ENCODE peak calls at places on chromosomes 7 and 10, in ten cellular contexts. N, X, R, M, W, L, U, J, H and A are unnamed samples.

GRCh38 chr10:22259280-22259679 is 41.5 kb upstream of the EBLN1 start:
- DNase-seq in N (no peak), X (no peak), R (no peak), M (no peak), W (peak; percentile 6), L (no peak), U (no peak), J (no peak), H (no peak), A (no peak)

GRCh38 chr7:8418627-8419245 is 14.7 kb upstream of the NXPH1 start:
- DNase-seq in N (peak; percentile 26), X (no peak), R (no peak), M (no peak), W (peak; percentile 52), L (peak; percentile 61), U (peak; percentile 2), J (no peak), H (no peak), A (peak; percentile 60)

GRCh38 chr7:139471740-139472353 is 11.6 kb downstream of the KLRG2 start:
- DNase-seq in N (no peak), X (no peak), R (no peak), M (no peak), W (no peak), L (no peak), U (no peak), J (no peak), H (no peak), A (peak; percentile 95)

GRCh38 chr7:25720427-25720826 is 431.6 kb upstream of the NFE2L3 start:
- DNase-seq in N (no peak), X (no peak), R (no peak), M (no peak), W (no peak), L (no peak), U (no peak), J (no peak), H (no peak), A (no peak)

GRCh38 chr7:151755131-151755787 is 121.7 kb downstream of the PRKAG2 start:
- DNase-seq in N (no peak), X (no peak), R (no peak), M (peak; percentile 47), W (peak; percentile 88), L (no peak), U (no peak), J (no peak), H (no peak), A (no peak)

GRCh38 chr10:87618470-87619423 is 40.9 kb upstream of the PAPSS2 start:
- DNase-seq in N (no peak), X (no peak), R (no peak), M (peak; percentile 71), W (no peak), L (no peak), U (no peak), J (no peak), H (no peak), A (peak; percentile 81)

GRCh38 chr10:88932539-88933256 is 19.9 kb downstream of the ACTA2 start:
- DNase-seq in N (no peak), X (peak; percentile 70), R (peak; percentile 54), M (peak; percentile 49), W (peak; percentile 86), L (peak; percentile 78), U (peak; percentile 68), J (peak; percentile 24), H (no peak), A (peak; percentile 91)

GRCh38 chr7:92242972-92243371 is 2.7 kb downstream of the KRIT1 start:
- DNase-seq in N (no peak), X (no peak), R (no peak), M (no peak), W (peak; percentile 21), L (no peak), U (no peak), J (no peak), H (no peak), A (no peak)

GRCh38 chr7:28845106-28845505 is 113.0 kb downstream of the TRIL start:
- DNase-seq in N (no peak), X (no peak), R (no peak), M (no peak), W (no peak), L (no peak), U (no peak), J (no peak), H (no peak), A (no peak)

GRCh38 chr7:114919587-114919986 is 2.3 kb upstream of the MDFIC start:
- DNase-seq in N (no peak), X (no peak), R (no peak), M (no peak), W (no peak), L (no peak), U (no peak), J (no peak), H (no peak), A (no peak)

GRCh38 chr7:104914427-104914826 is 99.6 kb upstream of the KMT2E start:
- DNase-seq in N (no peak), X (no peak), R (no peak), M (no peak), W (no peak), L (no peak), U (no peak), J (no peak), H (no peak), A (no peak)

GRCh38 chr7:70764701-70765208 is 367.2 kb upstream of the GALNT17 start:
- DNase-seq in N (no peak), X (no peak), R (no peak), M (no peak), W (no peak), L (no peak), U (no peak), J (no peak), H (no peak), A (no peak)

GRCh38 chr10:113610636-113611601 is 52.9 kb downstream of the NRAP start:
- DNase-seq in N (no peak), X (no peak), R (no peak), M (no peak), W (no peak), L (peak; percentile 5), U (no peak), J (no peak), H (no peak), A (peak; percentile 2)

GRCh38 chr7:107078517-107078966 is 34.0 kb downstream of the PRKAR2B start:
- DNase-seq in N (peak; percentile 51), X (no peak), R (no peak), M (no peak), W (peak; percentile 4), L (peak; percentile 62), U (no peak), J (no peak), H (no peak), A (peak; percentile 81)

GRCh38 chr10:72692057-72692891 is at the start of gene MCU:
- DNase-seq in N (no peak), X (peak; percentile 96), R (peak; percentile 93), M (peak; percentile 78), W (peak; percentile 91), L (peak; percentile 94), U (peak; percentile 87), J (peak; percentile 87), H (peak; percentile 72), A (no peak)

GRCh38 chr7:87038993-87039716 is 20.3 kb downstream of the ELAPOR2 start:
- DNase-seq in N (no peak), X (no peak), R (no peak), M (no peak), W (no peak), L (no peak), U (no peak), J (no peak), H (no peak), A (no peak)

GRCh38 chr7:114921636-114922150 is at the start of gene MDFIC:
- DNase-seq in N (no peak), X (no peak), R (no peak), M (peak; percentile 35), W (no peak), L (no peak), U (no peak), J (no peak), H (no peak), A (peak; percentile 74)

GRCh38 chr10:78267070-78267469 is 233.4 kb downstream of the RPS24 start:
- DNase-seq in N (no peak), X (no peak), R (no peak), M (no peak), W (peak; percentile 39), L (no peak), U (no peak), J (no peak), H (no peak), A (no peak)

GRCh38 chr10:12428447-12429135 is 79.2 kb downstream of the CAMK1D start:
- DNase-seq in N (no peak), X (no peak), R (no peak), M (peak; percentile 4), W (no peak), L (no peak), U (no peak), J (no peak), H (no peak), A (no peak)

GRCh38 chr10:72353963-72354355 is 760 bp downstream of the DNAJB12 start:
- DNase-seq in N (no peak), X (peak; percentile 35), R (no peak), M (no peak), W (peak; percentile 23), L (no peak), U (no peak), J (no peak), H (no peak), A (no peak)

GRCh38 chr7:99860281-99861127 is 16.3 kb downstream of the OR2AE1 start:
- DNase-seq in N (no peak), X (peak; percentile 56), R (no peak), M (no peak), W (peak; percentile 45), L (peak; percentile 95), U (no peak), J (no peak), H (no peak), A (peak; percentile 91)